ENCODE peak calls at places on chromosomes 4 and X, in five cellular contexts. W, E, C, J and P are unnamed samples.

GRCh38 chrX:65635371-65635770 is 32.1 kb upstream of the MSN start:
- DNase-seq in W (no peak), E (no peak), C (peak; percentile 65), J (peak; percentile 38), P (no peak)

GRCh38 chr4:88526221-88526815 is 2.7 kb upstream of the PYURF start:
- DNase-seq in W (no peak), E (no peak), C (peak; percentile 74), J (peak; percentile 27), P (peak; percentile 23)

GRCh38 chr4:146333187-146333894 is 119.0 kb downstream of the REELD1 start:
- DNase-seq in W (no peak), E (no peak), C (peak; percentile 55), J (peak; percentile 51), P (peak; percentile 30)

GRCh38 chr4:173264245-173264959 is 69.8 kb downstream of the HMGB2 start:
- DNase-seq in W (no peak), E (peak; percentile 27), C (peak; percentile 62), J (peak; percentile 89), P (peak; percentile 65)

GRCh38 chr4:2408401-2408958 is 10.0 kb downstream of the ZFYVE28 start:
- DNase-seq in W (no peak), E (no peak), C (no peak), J (no peak), P (no peak)

GRCh38 chr4:37891221-37892159 is 606 bp downstream of the TBC1D1 start:
- DNase-seq in W (peak; percentile 42), E (peak; percentile 65), C (peak; percentile 58), J (peak; percentile 37), P (no peak)

GRCh38 chrX:6968231-6968630 is 179.3 kb upstream of the STS start:
- DNase-seq in W (no peak), E (no peak), C (no peak), J (peak; percentile 22), P (no peak)

GRCh38 chr4:164959896-164960295 is 17.6 kb downstream of the TRIM61 start:
- DNase-seq in W (no peak), E (no peak), C (peak; percentile 11), J (peak; percentile 74), P (peak; percentile 79)

GRCh38 chr4:47930971-47931804 is 16.8 kb upstream of the NFXL1 start:
- DNase-seq in W (no peak), E (no peak), C (peak; percentile 45), J (peak; percentile 82), P (peak; percentile 50)

GRCh38 chrX:150525061-150525919 is 43.1 kb upstream of the MTM1 start:
- DNase-seq in W (no peak), E (no peak), C (no peak), J (no peak), P (no peak)